ENCODE peak calls at places on chromosomes 11 and 22, in ten cellular contexts. Y is IMR-90, W is A549, O is Peyer's patch, L is H1, Q is esophagus squamous epithelium, T is spleen, R is HCT116, S is tibial nerve, V is ovary. I is an unnamed sample.

GRCh38 chr11:30683176-30683575 is 97.0 kb upstream of the MPPED2 start:
- DNase-seq in R (no peak), Q (no peak), L (no peak), S (no peak), T (no peak), Y (peak), W (no peak), V (no peak), O (no peak), I (no peak)

GRCh38 chr22:39526736-39527171 is 5.8 kb downstream of the RPS19BP1 start:
- DNase-seq in Y (no peak), R (no peak), L (no peak), V (no peak), W (no peak), Q (no peak), T (peak), O (peak), S (no peak), I (no peak)

GRCh38 chr11:113261709-113262475 is 52.5 kb upstream of the TTC12 start:
- DNase-seq in Q (no peak), V (no peak), Y (peak), R (no peak), L (no peak), T (no peak), W (no peak), O (no peak), S (no peak), I (no peak)

GRCh38 chr22:45905924-45906865 is 70.8 kb downstream of the WNT7B start:
- DNase-seq in L (no peak), Y (peak), V (no peak), Q (no peak), T (no peak), R (no peak), O (no peak), W (no peak), S (no peak), I (no peak)

GRCh38 chr11:123801765-123802164 is 4.4 kb downstream of the OR6M1 start:
- DNase-seq in O (no peak), S (no peak), L (no peak), Y (no peak), R (no peak), T (no peak), Q (no peak), W (no peak), V (no peak), I (no peak)

GRCh38 chr11:70472240-70472639 is 73.9 kb downstream of the CTTN start:
- DNase-seq in L (no peak), V (no peak), S (no peak), R (no peak), T (peak), Q (no peak), W (no peak), O (no peak), Y (no peak), I (peak)

GRCh38 chr11:832529-833113 is at the start of gene CD151:
- DNase-seq in W (no peak), L (peak), S (no peak), V (peak), O (peak), T (peak), R (no peak), Q (no peak), Y (peak), I (no peak)

GRCh38 chr11:69292221-69292648 is 1.7 kb upstream of the MYEOV start:
- DNase-seq in R (no peak), T (peak), Q (no peak), L (peak), O (peak), S (no peak), V (no peak), Y (no peak), W (no peak), I (no peak)

GRCh38 chr11:106447631-106448191 is 370.2 kb downstream of the AASDHPPT start:
- DNase-seq in R (no peak), Y (no peak), V (no peak), O (no peak), S (no peak), L (no peak), T (no peak), Q (no peak), W (no peak), I (no peak)

GRCh38 chr11:129928923-129929692 is 33.7 kb upstream of the NFRKB start:
- DNase-seq in L (no peak), W (no peak), T (no peak), Y (no peak), Q (no peak), S (no peak), O (no peak), R (no peak), V (no peak), I (no peak)

GRCh38 chr11:61686469-61686868 is 6.3 kb downstream of the DAGLA start:
- DNase-seq in S (no peak), T (no peak), V (no peak), Y (no peak), Q (no peak), L (no peak), W (no peak), O (no peak), R (no peak), I (no peak)

GRCh38 chr11:114260483-114260882 is 35.7 kb upstream of the NNMT start:
- DNase-seq in Q (no peak), L (no peak), Y (no peak), R (no peak), V (no peak), O (peak), T (no peak), S (no peak), W (no peak), I (peak)

GRCh38 chr11:113818426-113818825 is 38.8 kb downstream of the CLDN25 start:
- DNase-seq in W (no peak), Y (no peak), O (no peak), V (no peak), R (no peak), Q (no peak), L (no peak), S (no peak), T (no peak), I (no peak)

GRCh38 chr22:30221121-30221992 is 25.2 kb downstream of the LIF start:
- DNase-seq in W (no peak), Y (no peak), Q (no peak), O (peak), T (peak), L (no peak), S (no peak), R (no peak), V (no peak), I (no peak)

GRCh38 chr11:36608491-36609199 is 10.6 kb upstream of the RAG2 start:
- DNase-seq in R (no peak), S (no peak), T (no peak), Q (no peak), O (no peak), Y (no peak), L (no peak), W (no peak), V (no peak), I (no peak)

GRCh38 chr11:12248330-12248729 is 129.0 kb upstream of the PARVA start:
- DNase-seq in O (no peak), Y (peak), L (no peak), Q (no peak), V (peak), W (no peak), R (no peak), T (no peak), S (peak), I (peak)

GRCh38 chr22:35212020-35212419 is 45.3 kb upstream of the HMGXB4 start:
- DNase-seq in O (no peak), T (no peak), S (no peak), V (peak), W (no peak), Y (peak), Q (no peak), R (no peak), L (no peak), I (no peak)

GRCh38 chr11:22808559-22809197 is 20.9 kb downstream of the SVIP start:
- DNase-seq in Y (no peak), V (no peak), Q (no peak), L (no peak), S (no peak), R (no peak), W (no peak), O (no peak), T (no peak), I (no peak)

GRCh38 chr11:75142714-75143419 is 8.0 kb upstream of the SLCO2B1 start:
- DNase-seq in L (no peak), V (peak), Y (peak), Q (no peak), O (peak), R (peak), T (peak), W (peak), S (peak), I (peak)

GRCh38 chr22:40238425-40239344 is 61.0 kb downstream of the TNRC6B start:
- DNase-seq in L (no peak), O (no peak), V (no peak), Q (no peak), W (peak), Y (peak), S (no peak), R (no peak), T (no peak), I (no peak)

GRCh38 chr11:14480716-14481115 is 18.9 kb downstream of the COPB1 start:
- DNase-seq in W (no peak), R (no peak), O (no peak), S (no peak), V (no peak), Y (no peak), L (no peak), Q (no peak), T (no peak), I (no peak)

GRCh38 chr11:14882196-14882595 is 9.8 kb downstream of the CYP2R1 start:
- DNase-seq in T (no peak), L (no peak), R (no peak), S (no peak), Q (no peak), Y (no peak), W (no peak), O (no peak), V (no peak), I (no peak)

GRCh38 chr22:33000342-33001280 is 57.6 kb downstream of the SYN3 start:
- DNase-seq in Q (no peak), S (peak), V (peak), Y (peak), L (peak), R (no peak), T (no peak), O (no peak), W (peak), I (peak)

GRCh38 chr11:43676933-43677332 is 3.6 kb upstream of the HSD17B12 start:
- DNase-seq in W (no peak), S (no peak), O (no peak), Q (no peak), Y (no peak), L (no peak), T (no peak), R (no peak), V (no peak), I (no peak)

GRCh38 chr11:102223859-102224258 is 93.4 kb upstream of the BIRC3 start:
- DNase-seq in W (no peak), L (no peak), S (no peak), Q (no peak), O (no peak), T (no peak), V (no peak), Y (peak), R (no peak), I (no peak)

GRCh38 chr22:27212617-27213177 is 555.3 kb downstream of the MIAT start:
- DNase-seq in W (peak), Y (peak), L (no peak), S (peak), Q (no peak), T (no peak), O (peak), R (no peak), V (peak), I (peak)

GRCh38 chr11:34680918-34681554 is 60.1 kb downstream of the EHF start:
- DNase-seq in W (peak), T (no peak), V (no peak), Y (peak), L (no peak), O (no peak), R (peak), S (no peak), Q (no peak), I (no peak)

GRCh38 chr11:32065865-32066264 is 25.0 kb upstream of the RCN1 start:
- DNase-seq in Y (no peak), W (no peak), L (no peak), S (no peak), Q (no peak), R (no peak), T (no peak), O (no peak), V (no peak), I (no peak)

GRCh38 chr11:117835576-117835975 is 11.0 kb upstream of the FXYD2 start:
- DNase-seq in T (no peak), Y (no peak), W (no peak), Q (no peak), S (no peak), R (no peak), V (no peak), L (no peak), O (no peak), I (no peak)

GRCh38 chr11:105297463-105297862 is 157.9 kb upstream of the CARD18 start:
- DNase-seq in R (no peak), Y (peak), T (no peak), W (no peak), Q (no peak), V (no peak), O (no peak), S (no peak), L (no peak), I (no peak)

GRCh38 chr11:100981196-100981824 is 148.3 kb downstream of the PGR start:
- DNase-seq in S (no peak), T (no peak), L (no peak), Q (no peak), R (no peak), W (no peak), Y (no peak), V (no peak), O (no peak), I (no peak)

GRCh38 chr11:93559681-93560080 is 16.5 kb upstream of the SMCO4 start:
- DNase-seq in Y (no peak), R (no peak), W (no peak), Q (no peak), T (no peak), L (no peak), V (no peak), O (no peak), S (no peak), I (no peak)

GRCh38 chr11:71977743-71978418 is 20.8 kb upstream of the IL18BP start:
- DNase-seq in Y (peak), L (peak), R (peak), O (peak), T (no peak), V (peak), Q (no peak), W (peak), S (no peak), I (peak)

GRCh38 chr22:45094826-45095225 is 68.9 kb upstream of the NUP50 start:
- DNase-seq in O (no peak), T (no peak), W (no peak), R (no peak), V (no peak), Q (no peak), L (no peak), S (no peak), Y (no peak), I (no peak)

GRCh38 chr22:29032584-29032983 is 29.0 kb downstream of the C22orf31 start:
- DNase-seq in Q (no peak), R (no peak), V (no peak), W (no peak), T (no peak), L (no peak), O (no peak), S (no peak), Y (peak), I (no peak)

DNA sequence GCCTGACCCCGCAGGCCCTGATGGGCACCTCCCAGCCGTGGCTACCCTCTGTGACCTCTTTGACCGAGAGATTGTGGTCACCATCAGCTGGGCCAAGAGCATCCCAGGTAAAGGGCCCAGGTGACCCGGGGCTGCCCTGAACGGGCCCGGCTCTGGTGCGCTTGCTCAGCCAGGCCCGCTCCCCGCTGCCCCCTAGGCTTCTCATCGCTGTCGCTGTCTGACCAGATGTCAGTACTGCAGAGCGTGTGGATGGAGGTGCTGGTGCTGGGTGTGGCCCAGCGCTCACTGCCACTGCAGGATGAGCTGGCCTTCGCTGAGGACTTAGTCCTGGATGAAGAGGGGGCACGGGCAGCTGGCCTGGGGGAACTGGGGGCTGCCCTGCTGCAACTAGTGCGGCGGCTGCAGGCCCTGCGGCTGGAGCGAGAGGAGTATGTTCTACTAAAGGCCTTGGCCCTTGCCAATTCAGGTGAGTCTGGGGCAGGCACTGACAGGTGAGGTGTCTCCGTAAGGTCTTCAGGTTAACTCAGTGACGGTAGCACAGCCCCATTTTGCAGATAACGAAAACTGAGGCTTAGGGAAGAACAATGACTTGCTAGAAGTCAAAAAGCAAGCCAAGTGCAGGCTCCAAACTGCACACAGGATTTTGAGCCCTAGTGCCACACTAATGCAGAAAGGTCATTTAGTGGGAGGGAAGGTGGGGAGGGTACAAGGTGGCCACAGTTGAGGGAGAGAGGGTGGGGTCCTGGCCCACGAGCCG is 2.4 kb downstream of the TRMT112 start:
- DNase-seq in R (no peak), W (no peak), O (no peak), S (no peak), V (no peak), L (no peak), Q (no peak), Y (no peak), T (no peak), I (no peak)
- H3K27ac ChIP-seq in R (peak), W (no peak), O (no peak), S (no peak), V (no peak), L (no peak), Q (no peak), Y (no peak), T (no peak), I (peak)

DNA sequence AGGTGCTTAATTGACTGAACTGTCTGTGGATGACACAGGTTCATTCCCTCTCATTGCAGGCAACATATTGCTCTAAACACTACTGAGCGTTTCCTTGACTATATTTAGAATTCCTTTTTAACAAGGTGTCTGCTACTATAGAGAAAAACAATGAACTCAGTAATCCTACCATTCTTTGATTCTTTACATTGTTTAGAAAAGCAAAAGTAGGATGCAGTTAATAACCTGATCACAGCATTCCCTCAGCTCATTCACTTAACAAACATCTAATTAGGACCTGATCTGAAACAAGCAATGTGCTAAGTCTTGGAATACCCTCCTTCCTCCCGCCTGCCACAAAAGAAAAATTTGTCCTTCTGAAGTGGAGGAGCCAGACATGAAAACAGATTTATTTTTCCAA is 313.1 kb downstream of the LRRC4C start:
- DNase-seq in W (no peak), S (no peak), L (no peak), O (no peak), T (no peak), V (no peak), Q (no peak), R (no peak), Y (no peak), I (no peak)
- TF ChIP-seq POLR2A in W (no peak), S (no peak), L (no peak), O (no peak), T (no peak), V (no peak), Q (no peak), R (no peak), Y (no peak), I (no peak)

DNA sequence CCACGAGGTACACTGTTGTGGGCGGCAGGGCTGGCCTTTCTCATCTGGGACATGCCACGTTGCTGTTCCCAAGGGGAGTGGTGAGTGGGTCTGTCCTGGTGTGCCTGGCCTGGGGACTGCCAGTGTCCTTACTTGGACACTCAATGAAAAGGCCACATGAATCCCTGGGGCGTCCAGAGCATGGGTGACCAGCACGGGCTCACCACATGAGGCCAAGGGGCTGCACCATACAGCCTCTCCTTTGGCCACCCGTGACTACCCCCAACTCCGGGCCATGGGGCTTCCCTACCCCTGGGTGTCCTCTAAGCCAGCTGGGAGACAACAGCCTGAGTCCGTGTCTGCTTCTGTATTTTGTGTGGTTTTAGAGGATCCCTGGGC is 20.2 kb upstream of the TXNRD2 start:
- DNase-seq in T (peak), R (no peak), L (no peak), Y (no peak), O (no peak), S (no peak), W (no peak), V (no peak), Q (no peak), I (no peak)
- H3K27ac ChIP-seq in T (no peak), R (peak), L (no peak), Y (no peak), O (no peak), S (peak), W (no peak), V (no peak), Q (peak), I (no peak)

DNA sequence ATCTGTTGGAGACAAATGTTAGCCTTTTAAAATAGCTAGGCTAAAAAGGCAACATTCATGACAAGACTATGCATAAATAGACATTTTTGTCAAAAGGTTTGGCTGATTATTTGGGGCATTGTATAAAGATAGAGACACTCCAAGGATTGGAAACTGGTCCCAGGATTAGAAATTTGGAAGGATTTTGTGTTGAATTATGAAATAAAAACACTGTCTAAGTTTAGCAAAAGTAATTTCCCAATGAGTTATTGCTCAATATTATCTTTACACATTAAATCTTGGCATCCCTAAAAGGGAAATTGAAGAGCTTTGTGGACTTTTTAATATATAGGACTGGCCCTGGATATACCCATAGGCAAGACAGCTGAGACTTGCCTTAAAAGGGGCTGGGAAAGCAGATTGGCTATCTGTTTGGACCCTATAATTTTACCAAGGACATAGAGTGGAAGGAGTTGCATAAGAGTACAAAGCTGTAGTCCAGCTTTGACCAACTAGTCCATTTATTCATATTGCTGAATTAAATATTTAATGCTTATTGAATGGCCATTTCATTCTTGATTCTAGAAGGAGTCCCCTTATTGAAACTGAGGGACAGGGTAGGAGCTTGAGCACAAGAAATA is 382.7 kb downstream of the METTL15 start:
- DNase-seq in R (no peak), Y (no peak), Q (no peak), O (no peak), T (no peak), V (no peak), W (no peak), L (no peak), S (no peak), I (no peak)
- TF ChIP-seq POLR2A in R (no peak), Y (no peak), Q (no peak), O (no peak), T (no peak), V (no peak), W (no peak), L (no peak), S (no peak), I (no peak)